ENCODE peak calls at places on chromosomes 2 and 18, in six cellular contexts. R, J, F, U, W and X are unnamed samples.

GRCh38 chr2:20957745-20958144 is 86.1 kb downstream of the APOB start:
- DNase-seq in R (no peak), J (no peak), F (no peak), U (no peak), W (no peak), X (no peak)

GRCh38 chr2:25853038-25853638 is 25.1 kb downstream of the ASXL2 start:
- DNase-seq in R (no peak), J (no peak), F (no peak), U (no peak), W (no peak), X (no peak)

GRCh38 chr2:221573430-221574230 is 1.5 kb upstream of the EPHA4 start:
- DNase-seq in R (peak; percentile 82), J (peak; percentile 75), F (peak; percentile 79), U (peak; percentile 92), W (peak; percentile 97), X (peak; percentile 88)

GRCh38 chr2:218264773-218265601 is 4.2 kb downstream of the GPBAR1 start:
- DNase-seq in R (no peak), J (no peak), F (no peak), U (peak; percentile 82), W (no peak), X (no peak)

GRCh38 chr2:37812414-37812813 is 112.7 kb upstream of the RMDN2 start:
- DNase-seq in R (no peak), J (no peak), F (peak; percentile 48), U (no peak), W (no peak), X (no peak)

GRCh38 chr2:165898381-165898780 is 55.2 kb downstream of the TTC21B start:
- DNase-seq in R (no peak), J (no peak), F (no peak), U (no peak), W (no peak), X (no peak)

GRCh38 chr18:76380791-76381405 is 114.1 kb downstream of the ZNF516 start:
- DNase-seq in R (peak; percentile 43), J (peak; percentile 8), F (no peak), U (no peak), W (peak; percentile 82), X (no peak)

GRCh38 chr2:217886720-217887309 is 116.0 kb downstream of the TNS1 start:
- DNase-seq in R (peak; percentile 77), J (peak; percentile 34), F (peak; percentile 84), U (peak; percentile 76), W (peak; percentile 83), X (peak; percentile 47)

GRCh38 chr2:189221811-189222210 is 42.2 kb upstream of the COL5A2 start:
- DNase-seq in R (no peak), J (no peak), F (peak; percentile 17), U (no peak), W (no peak), X (no peak)

GRCh38 chr2:2743164-2743571 is 412.1 kb upstream of the MYT1L start:
- DNase-seq in R (no peak), J (no peak), F (peak; percentile 15), U (no peak), W (no peak), X (no peak)

GRCh38 chr18:28115149-28115550 is 61.8 kb downstream of the CDH2 start:
- DNase-seq in R (no peak), J (no peak), F (peak; percentile 72), U (no peak), W (no peak), X (no peak)

GRCh38 chr2:31987454-31987853 is 23.4 kb downstream of the MEMO1 start:
- DNase-seq in R (no peak), J (no peak), F (peak; percentile 39), U (no peak), W (no peak), X (no peak)

GRCh38 chr2:27262379-27263286 is at the start of gene SLC30A3:
- DNase-seq in R (no peak), J (peak; percentile 68), F (peak; percentile 39), U (peak; percentile 78), W (peak; percentile 33), X (peak; percentile 52)

GRCh38 chr2:42252464-42252863 is 83.3 kb downstream of the EML4 start:
- DNase-seq in R (no peak), J (no peak), F (no peak), U (no peak), W (no peak), X (no peak)

GRCh38 chr2:200901459-200902072 is 12.4 kb downstream of the NIF3L1 start:
- DNase-seq in R (no peak), J (peak; percentile 51), F (peak; percentile 93), U (no peak), W (peak; percentile 68), X (no peak)

DNA sequence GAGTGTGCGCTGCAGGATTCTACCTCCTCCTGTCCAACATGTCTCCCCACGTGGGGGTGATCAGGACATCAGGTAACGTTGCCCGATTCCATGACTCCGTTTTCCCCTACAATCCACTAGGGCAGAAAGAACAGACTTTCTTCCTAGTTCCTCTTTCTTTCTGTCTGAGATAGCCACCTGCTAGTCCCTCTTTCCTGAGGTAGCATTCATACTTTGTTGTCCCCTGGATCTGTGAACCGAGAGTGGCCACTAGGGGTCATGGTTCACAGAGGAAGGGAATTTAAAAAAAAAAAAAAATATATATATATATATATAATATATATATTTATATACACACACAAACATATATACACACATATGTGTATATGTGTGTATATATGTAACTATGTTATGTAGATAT is 210.0 kb upstream of the ZNF521 start:
- DNase-seq in R (no peak), J (no peak), F (peak; percentile 27), U (no peak), W (peak; percentile 44), X (no peak)
- TF ChIP-seq CTCF in R (no peak), J (no peak), F (peak; percentile 19), U (no peak), W (peak; percentile 38), X (no peak)

GRCh38 chr2:51084750-51085149 is 52.8 kb upstream of the NRXN1 start:
- DNase-seq in R (no peak), J (no peak), F (no peak), U (no peak), W (no peak), X (no peak)
- TF ChIP-seq CTCF in R (no peak), J (no peak), F (no peak), U (no peak), W (no peak), X (no peak)

GRCh38 chr2:162989507-162989906 is 150.9 kb upstream of the KCNH7 start:
- DNase-seq in R (no peak), J (no peak), F (no peak), U (no peak), W (no peak), X (no peak)
- TF ChIP-seq CTCF in R (no peak), J (no peak), F (no peak), U (no peak), W (no peak), X (no peak)

GRCh38 chr2:39642054-39642742 is 23.5 kb upstream of the TMEM178A start:
- DNase-seq in R (no peak), J (no peak), F (peak; percentile 80), U (no peak), W (no peak), X (no peak)
- TF ChIP-seq CTCF in R (no peak), J (no peak), F (no peak), U (no peak), W (no peak), X (no peak)

GRCh38 chr2:23002234-23002633 is 382.7 kb upstream of the KLHL29 start:
- DNase-seq in R (no peak), J (no peak), F (no peak), U (no peak), W (no peak), X (no peak)
- TF ChIP-seq CTCF in R (no peak), J (no peak), F (no peak), U (no peak), W (no peak), X (no peak)

DNA sequence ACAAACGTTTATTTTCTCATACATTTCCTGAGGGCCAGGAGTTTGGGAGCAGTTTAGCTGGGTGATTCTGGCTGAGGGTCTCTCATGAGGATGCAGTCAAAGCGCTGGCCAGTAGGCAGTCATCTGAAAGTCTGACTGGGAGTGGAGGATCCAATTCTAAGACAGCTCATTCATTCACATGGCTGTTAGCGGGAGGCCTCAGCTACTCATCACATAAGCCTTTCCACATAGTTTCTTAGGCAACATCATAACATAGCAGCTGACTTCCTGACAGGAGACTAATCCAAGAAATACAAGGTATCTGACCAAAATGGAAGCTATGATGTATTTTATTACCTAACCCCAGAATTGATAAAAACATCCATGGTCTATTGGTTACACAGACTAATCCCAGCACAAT is 2.9 kb upstream of the MRPL44 start:
- DNase-seq in R (no peak), J (no peak), F (peak; percentile 87), U (no peak), W (no peak), X (no peak)
- TF ChIP-seq CTCF in R (no peak), J (no peak), F (peak; percentile 28), U (no peak), W (no peak), X (no peak)